ENCODE peak calls at places on chromosomes 7 and 10, in five cellular contexts. B is HEK293T, W is GM12878, V is H1, P is HepG2. Z is an unnamed sample.

GRCh38 chr7:98372993-98373392 is 27.9 kb downstream of the BAIAP2L1 start:
- DNase-seq in B (no peak), W (no peak), V (no peak), P (no peak), Z (no peak)

GRCh38 chr10:63197304-63198092 is 64.4 kb downstream of the NRBF2 start:
- DNase-seq in B (no peak), W (no peak), V (no peak), P (no peak), Z (no peak)

GRCh38 chr7:22295402-22296264 is 61.3 kb downstream of the RAPGEF5 start:
- DNase-seq in B (no peak), W (no peak), V (no peak), P (no peak), Z (no peak)

GRCh38 chr7:25894002-25894901 is 257.7 kb upstream of the NFE2L3 start:
- DNase-seq in B (no peak), W (peak; percentile 53), V (peak; percentile 60), P (peak; percentile 45), Z (peak; percentile 36)

GRCh38 chr10:44990302-44990655 is 10.4 kb upstream of the ZNF22 start:
- DNase-seq in B (no peak), W (no peak), V (peak; percentile 69), P (peak; percentile 71), Z (no peak)

GRCh38 chr7:157588271-157588589 is 251.4 kb downstream of the DNAJB6 start:
- DNase-seq in B (no peak), W (no peak), V (no peak), P (no peak), Z (no peak)

GRCh38 chr10:70328987-70329386 is 45.2 kb upstream of the NPFFR1 start:
- DNase-seq in B (no peak), W (no peak), V (no peak), P (no peak), Z (no peak)

GRCh38 chr10:13740416-13740815 is 153.7 kb downstream of the PRPF18 start:
- DNase-seq in B (no peak), W (no peak), V (no peak), P (no peak), Z (no peak)

GRCh38 chr10:49284356-49284755 is 14.6 kb upstream of the C10orf71 start:
- DNase-seq in B (no peak), W (no peak), V (no peak), P (no peak), Z (no peak)

GRCh38 chr10:86599729-86600128 is 54.6 kb upstream of the OPN4 start:
- DNase-seq in B (no peak), W (peak; percentile 47), V (peak; percentile 55), P (no peak), Z (no peak)

GRCh38 chr7:129136887-129137647 is 7.4 kb upstream of the TSPAN33 start:
- DNase-seq in B (no peak), W (no peak), V (no peak), P (no peak), Z (no peak)

GRCh38 chr7:81594767-81595166 is 175.1 kb downstream of the HGF start:
- DNase-seq in B (no peak), W (no peak), V (no peak), P (no peak), Z (no peak)

GRCh38 chr10:104028146-104028545 is 57.5 kb downstream of the COL17A1 start:
- DNase-seq in B (peak; percentile 73), W (no peak), V (peak; percentile 41), P (peak; percentile 13), Z (no peak)

GRCh38 chr10:68301790-68302502 is 29.9 kb upstream of the HNRNPH3 start:
- DNase-seq in B (peak; percentile 50), W (peak; percentile 41), V (no peak), P (peak; percentile 50), Z (no peak)

GRCh38 chr7:105849122-105849855 is 27.1 kb downstream of the ATXN7L1 start:
- DNase-seq in B (no peak), W (peak; percentile 9), V (no peak), P (peak; percentile 70), Z (peak; percentile 93)

GRCh38 chr7:108307246-108307982 is 148.8 kb downstream of the NRCAM start:
- DNase-seq in B (no peak), W (no peak), V (no peak), P (no peak), Z (no peak)

GRCh38 chr7:71777278-71777677 is 634.9 kb downstream of the CALN1 start:
- DNase-seq in B (no peak), W (no peak), V (no peak), P (no peak), Z (no peak)

GRCh38 chr10:96235326-96236089 is 35.9 kb downstream of the BLNK start:
- DNase-seq in B (no peak), W (no peak), V (no peak), P (no peak), Z (no peak)

GRCh38 chr7:128843938-128844621 is 13.9 kb downstream of the FLNC start:
- DNase-seq in B (no peak), W (no peak), V (no peak), P (no peak), Z (no peak)

GRCh38 chr10:18528292-18528691 is 123.1 kb downstream of the NSUN6 start:
- DNase-seq in B (no peak), W (no peak), V (no peak), P (no peak), Z (no peak)

GRCh38 chr10:118204292-118204943 is 137.7 kb downstream of the FAM204A start:
- DNase-seq in B (no peak), W (no peak), V (no peak), P (no peak), Z (peak; percentile 16)

GRCh38 chr7:107948645-107949442 is 54.1 kb downstream of the LAMB1 start:
- DNase-seq in B (no peak), W (no peak), V (no peak), P (peak; percentile 86), Z (no peak)

GRCh38 chr7:45937862-45938261 is 16.8 kb upstream of the IGFBP3 start:
- DNase-seq in B (no peak), W (no peak), V (no peak), P (no peak), Z (no peak)

GRCh38 chr10:14186245-14186644 is 144.5 kb downstream of the FRMD4A start:
- DNase-seq in B (no peak), W (no peak), V (no peak), P (peak; percentile 7), Z (no peak)

GRCh38 chr7:157683251-157684156 is 346.7 kb downstream of the DNAJB6 start:
- DNase-seq in B (no peak), W (no peak), V (peak; percentile 53), P (no peak), Z (no peak)

GRCh38 chr7:126488043-126488442 is 764.7 kb downstream of the GRM8 start:
- DNase-seq in B (no peak), W (no peak), V (no peak), P (no peak), Z (no peak)

GRCh38 chr7:121505021-121505420 is 108.9 kb upstream of the FAM3C start:
- DNase-seq in B (no peak), W (no peak), V (no peak), P (no peak), Z (no peak)

GRCh38 chr10:6045600-6046457 is 16.3 kb downstream of the IL2RA start:
- DNase-seq in B (no peak), W (no peak), V (peak; percentile 35), P (no peak), Z (no peak)

GRCh38 chr10:6047326-6047611 is 14.9 kb downstream of the IL2RA start:
- DNase-seq in B (no peak), W (no peak), V (no peak), P (no peak), Z (no peak)

GRCh38 chr10:6044651-6045599 is 17.2 kb downstream of the IL2RA start:
- DNase-seq in B (no peak), W (no peak), V (peak; percentile 16), P (no peak), Z (no peak)

GRCh38 chr10:6046458-6047325 is 15.5 kb downstream of the IL2RA start:
- DNase-seq in B (no peak), W (no peak), V (peak; percentile 34), P (no peak), Z (no peak)

GRCh38 chr10:6044060-6044459 is 18.1 kb downstream of the IL2RA start:
- DNase-seq in B (no peak), W (no peak), V (peak; percentile 32), P (no peak), Z (no peak)
- TF ChIP-seq SUZ12 in B (no peak), W (no peak), V (no peak), P (no peak), Z (no peak)

GRCh38 chr7:123692471-123692877 is 36.8 kb downstream of the LMOD2 start:
- DNase-seq in B (no peak), W (no peak), V (peak; percentile 55), P (no peak), Z (peak; percentile 54)

GRCh38 chr7:123687161-123687560 is 31.5 kb downstream of the LMOD2 start:
- DNase-seq in B (no peak), W (no peak), V (no peak), P (no peak), Z (no peak)

GRCh38 chr7:123690550-123690949 is 34.9 kb downstream of the LMOD2 start:
- DNase-seq in B (no peak), W (no peak), V (no peak), P (no peak), Z (no peak)

GRCh38 chr7:123687727-123688126 is 32.1 kb downstream of the LMOD2 start:
- DNase-seq in B (no peak), W (no peak), V (no peak), P (no peak), Z (no peak)

DNA sequence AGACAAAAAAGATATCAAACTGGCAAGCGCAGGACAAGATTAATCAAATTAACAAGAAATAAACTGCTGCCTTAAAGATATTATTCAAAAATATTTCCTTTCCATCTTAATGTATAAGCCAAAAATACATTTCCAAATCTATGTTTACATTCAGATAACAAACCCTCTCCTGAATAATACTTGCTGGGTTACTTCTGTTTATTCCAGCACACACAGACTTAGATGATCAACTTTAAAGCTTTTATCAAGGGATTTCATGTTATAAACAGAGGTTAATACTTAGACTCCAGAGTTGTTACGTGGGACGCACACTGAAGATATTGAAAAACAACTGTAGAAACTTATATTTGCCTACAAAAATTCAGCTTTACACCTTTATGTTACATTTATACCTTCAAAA is 33.6 kb downstream of the LMOD2 start:
- DNase-seq in B (no peak), W (no peak), V (no peak), P (no peak), Z (no peak)
- TF ChIP-seq SUZ12 in B (no peak), W (no peak), V (no peak), P (no peak), Z (no peak)

GRCh38 chr7:4103352-4104091 is 578.6 kb upstream of the FOXK1 start:
- DNase-seq in B (peak; percentile 22), W (no peak), V (peak; percentile 58), P (peak; percentile 6), Z (peak; percentile 25)
- TF ChIP-seq SUZ12 in B (no peak), W (no peak), V (no peak), P (no peak), Z (no peak)

GRCh38 chr10:16795410-16796073 is 21.7 kb downstream of the RSU1 start:
- DNase-seq in B (no peak), W (no peak), V (no peak), P (no peak), Z (no peak)

GRCh38 chr10:16803464-16803863 is 13.8 kb downstream of the RSU1 start:
- DNase-seq in B (no peak), W (no peak), V (no peak), P (no peak), Z (no peak)

GRCh38 chr10:16798571-16798970 is 18.7 kb downstream of the RSU1 start:
- DNase-seq in B (no peak), W (no peak), V (no peak), P (no peak), Z (no peak)

GRCh38 chr10:16804123-16804522 is 13.1 kb downstream of the RSU1 start:
- DNase-seq in B (no peak), W (no peak), V (no peak), P (no peak), Z (no peak)

GRCh38 chr10:16799621-16800020 is 17.6 kb downstream of the RSU1 start:
- DNase-seq in B (no peak), W (peak; percentile 45), V (no peak), P (no peak), Z (no peak)
- TF ChIP-seq SUZ12 in B (no peak), W (no peak), V (no peak), P (no peak), Z (no peak)